ENCODE peak calls at places on chromosomes 5 and 9, in eight cellular contexts. K is coronary artery, C is brain microvascular endothelial cell, G is WERI-Rb-1, E is endothelial cell, B is HCT116, F is prostate gland, L is astrocyte of the cerebellum. Q is an unnamed sample.

GRCh38 chr9:114911167-114911821 is 19.1 kb downstream of the TNFSF8 start:
- DNase-seq in F (peak), E (peak), L (no peak), G (peak), K (no peak), B (no peak), C (no peak), Q (peak)

GRCh38 chr9:130088056-130088455 is 34.4 kb downstream of the GPR107 start:
- DNase-seq in K (no peak), G (no peak), F (no peak), E (no peak), C (no peak), B (no peak), L (no peak), Q (no peak)

GRCh38 chr9:35237303-35237702 is 75.5 kb downstream of the UNC13B start:
- DNase-seq in C (no peak), E (no peak), K (no peak), L (no peak), G (peak), F (no peak), B (no peak), Q (no peak)

GRCh38 chr5:68252678-68253520 is 37.3 kb downstream of the PIK3R1 start:
- DNase-seq in E (peak), G (peak), C (peak), B (peak), L (peak), F (peak), K (no peak), Q (no peak)

GRCh38 chr5:137203011-137203632 is 296.0 kb downstream of the SPOCK1 start:
- DNase-seq in B (no peak), C (no peak), L (no peak), G (peak), K (no peak), E (no peak), F (no peak), Q (no peak)

GRCh38 chr5:174384509-174384947 is 339.0 kb downstream of the NSG2 start:
- DNase-seq in L (no peak), F (no peak), K (no peak), E (no peak), B (no peak), G (no peak), C (no peak), Q (no peak)

GRCh38 chr5:1489754-1490153 is 34.0 kb downstream of the LPCAT1 start:
- DNase-seq in E (no peak), G (no peak), F (no peak), C (no peak), B (no peak), L (no peak), K (no peak), Q (no peak)

GRCh38 chr5:57416246-57416996 is 66.2 kb downstream of the ACTBL2 start:
- DNase-seq in E (no peak), L (no peak), K (no peak), G (peak), F (no peak), B (no peak), C (no peak), Q (no peak)

GRCh38 chr5:78907255-78907886 is 77.7 kb downstream of the ARSB start:
- DNase-seq in K (no peak), E (no peak), G (no peak), F (no peak), C (peak), B (no peak), L (peak), Q (no peak)

GRCh38 chr5:22514231-22514630 is 338.9 kb downstream of the CDH12 start:
- DNase-seq in G (no peak), B (no peak), F (no peak), C (no peak), L (no peak), K (no peak), E (no peak), Q (no peak)

GRCh38 chr9:27750571-27750970 is 177.3 kb upstream of the C9orf72 start:
- DNase-seq in K (no peak), G (peak), B (no peak), L (no peak), C (no peak), E (no peak), F (no peak), Q (no peak)

GRCh38 chr5:89351232-89351631 is 468.2 kb upstream of the MEF2C start:
- DNase-seq in E (no peak), C (peak), G (no peak), B (no peak), K (no peak), L (peak), F (no peak), Q (no peak)

GRCh38 chr9:33165263-33166151 is 1.6 kb downstream of the B4GALT1 start:
- DNase-seq in C (peak), B (no peak), K (peak), E (no peak), G (no peak), F (peak), L (peak), Q (no peak)

DNA sequence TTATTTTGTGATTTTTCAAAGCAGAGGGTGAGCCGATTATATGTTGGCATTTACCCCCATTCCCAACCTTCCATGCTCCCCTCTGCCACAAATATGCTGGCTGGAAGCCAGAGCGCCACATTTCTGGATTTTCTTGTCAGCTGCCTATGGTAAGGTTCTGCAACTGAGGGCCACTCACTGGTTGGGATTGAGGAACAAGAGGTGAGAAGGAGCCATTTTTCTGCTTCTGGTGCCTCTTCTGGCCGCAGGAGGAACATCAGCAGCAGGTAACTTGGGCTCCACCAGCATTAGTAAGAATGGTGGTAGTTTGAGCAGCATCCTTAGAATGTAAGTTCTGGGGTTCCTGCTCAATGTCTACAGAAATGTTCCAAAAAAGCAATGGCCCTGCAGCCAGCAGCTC is 159.5 kb upstream of the MAST4 start:
- DNase-seq in K (no peak), F (no peak), E (no peak), C (no peak), G (peak), L (no peak), B (peak), Q (no peak)
- TF ChIP-seq CTCF in K (no peak), F (no peak), E (no peak), C (peak), G (peak), L (peak), B (no peak), Q (no peak)

DNA sequence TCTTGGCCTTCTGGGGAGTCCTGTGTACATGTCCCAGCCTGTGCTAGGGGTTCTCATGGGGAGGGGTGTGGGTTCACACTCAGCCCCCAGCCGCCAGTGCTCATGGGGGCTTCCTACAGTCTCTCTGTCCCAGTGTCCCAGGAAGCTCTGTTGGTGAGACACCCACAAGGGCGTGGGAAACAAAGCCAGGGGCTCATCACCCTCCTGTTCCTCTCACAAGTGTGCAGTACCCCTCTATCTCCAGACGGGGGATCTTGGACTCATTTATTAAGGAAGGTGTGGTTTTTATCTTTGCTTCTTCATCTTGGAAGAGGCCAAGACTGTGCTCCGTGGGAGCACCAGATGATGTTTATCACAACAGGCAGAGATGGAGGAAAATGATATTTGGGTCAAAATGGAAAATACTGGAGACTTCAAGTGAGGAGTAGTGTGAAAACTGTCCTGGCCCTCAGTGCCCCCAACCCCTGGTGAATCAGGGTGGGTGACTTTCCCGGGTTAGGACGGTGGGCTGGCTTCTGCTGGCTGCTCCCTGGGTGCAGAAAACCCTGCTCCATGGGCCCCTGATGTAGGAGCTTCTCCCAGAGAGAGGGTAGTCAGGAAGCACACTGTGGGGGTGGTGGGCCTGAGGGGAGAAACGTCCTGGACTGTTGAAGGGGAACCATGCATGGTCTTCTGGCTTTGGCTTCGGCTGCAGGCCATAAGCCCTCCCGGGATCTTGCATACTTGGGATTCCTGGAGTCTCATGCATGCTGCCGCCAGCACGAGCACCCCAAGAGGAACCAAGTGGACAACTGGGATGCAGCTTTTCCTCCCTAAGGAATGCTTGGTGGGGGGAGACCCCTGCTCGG is 15.3 kb downstream of the TMEM171 start:
- DNase-seq in F (no peak), G (peak), C (peak), L (no peak), E (no peak), K (no peak), B (peak), Q (no peak)
- TF ChIP-seq CTCF in F (no peak), G (peak), C (peak), L (peak), E (no peak), K (no peak), B (peak), Q (peak)

GRCh38 chr5:120684749-120685415 is 220.8 kb downstream of the PRR16 start:
- DNase-seq in G (peak), K (no peak), C (no peak), F (no peak), L (no peak), B (no peak), E (no peak), Q (no peak)
- TF ChIP-seq CTCF in G (peak), K (no peak), C (peak), F (no peak), L (peak), B (no peak), E (peak), Q (peak)

GRCh38 chr9:103139891-103140290 is 144.8 kb downstream of the CYLC2 start:
- DNase-seq in F (no peak), L (no peak), E (no peak), G (no peak), C (no peak), K (no peak), B (no peak), Q (no peak)
- TF ChIP-seq CTCF in F (no peak), L (no peak), E (no peak), G (no peak), C (no peak), K (no peak), B (no peak), Q (no peak)

DNA sequence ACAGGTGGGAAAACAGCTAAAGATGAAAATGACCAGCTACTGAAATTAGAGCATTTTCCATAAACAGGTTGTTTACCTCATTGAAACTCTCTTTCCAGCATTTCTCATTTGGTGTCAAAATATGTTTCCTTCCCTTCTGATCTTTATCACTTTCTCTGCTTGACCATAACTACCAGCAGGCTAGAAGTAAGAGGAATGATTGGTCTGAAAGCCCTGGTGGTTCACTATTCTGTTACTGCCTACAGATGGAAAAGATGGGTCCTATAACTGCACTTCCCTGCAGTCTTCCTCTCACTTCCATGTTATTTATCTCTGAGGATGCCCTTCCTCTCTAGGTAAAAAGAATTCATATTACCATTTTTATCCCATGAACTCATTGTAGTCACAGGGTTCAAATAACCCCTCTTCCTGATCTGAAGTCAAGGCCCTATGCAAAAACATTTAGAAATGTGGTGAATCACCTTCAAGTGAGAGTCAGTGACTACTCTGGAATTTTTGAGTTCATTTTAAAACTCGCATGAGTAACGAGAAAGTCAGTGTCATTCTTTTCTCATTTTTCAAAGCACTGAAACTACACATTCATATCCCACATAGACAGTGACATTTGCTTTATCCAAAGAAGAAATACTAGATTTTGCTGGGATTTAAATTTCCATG is 51.6 kb downstream of the ZNF474 start:
- DNase-seq in B (no peak), E (no peak), C (peak), F (no peak), G (no peak), L (peak), K (no peak), Q (no peak)
- TF ChIP-seq CTCF in B (no peak), E (no peak), C (no peak), F (no peak), G (no peak), L (no peak), K (no peak), Q (no peak)

DNA sequence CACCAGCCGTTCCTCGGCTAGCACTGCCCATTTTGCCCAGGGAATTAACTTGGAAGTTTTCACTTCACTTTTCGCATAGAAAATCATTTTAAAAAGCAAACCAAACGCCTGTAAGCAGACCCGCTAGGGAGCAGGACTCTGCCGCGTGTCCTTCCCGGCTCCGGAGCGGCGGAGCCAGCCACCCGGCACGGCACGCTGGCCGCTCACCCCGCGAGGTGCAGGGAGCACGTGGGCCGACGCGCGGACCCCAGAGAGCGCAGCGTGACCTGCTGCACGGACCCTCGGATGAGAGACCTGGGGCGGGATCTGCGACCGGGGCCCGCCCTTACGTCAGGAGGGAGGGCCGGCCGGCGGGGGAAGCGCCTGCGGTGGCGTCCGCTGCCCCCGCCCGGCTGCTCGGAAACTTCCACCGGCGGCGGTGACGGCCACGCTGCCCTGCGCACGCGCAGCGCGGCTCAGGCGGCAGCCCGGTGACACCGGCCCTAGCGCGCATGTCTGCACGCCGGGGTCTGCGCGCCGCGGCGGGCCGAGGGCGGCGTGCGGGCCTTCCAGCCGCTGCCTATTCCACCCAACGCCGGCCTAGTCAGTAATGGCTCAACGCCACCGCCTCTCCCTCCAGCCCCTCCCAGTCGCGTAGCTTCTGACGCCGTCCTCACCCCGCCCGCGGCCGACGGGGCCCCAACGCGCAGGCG is 504 bp upstream of the TENT4A start:
- DNase-seq in C (peak), E (peak), F (peak), G (peak), B (peak), L (peak), K (peak), Q (peak)
- TF ChIP-seq CTCF in C (no peak), E (no peak), F (peak), G (no peak), B (no peak), L (no peak), K (no peak), Q (no peak)

GRCh38 chr9:136949817-136950655 is 2.0 kb upstream of the LCN12 start:
- DNase-seq in L (peak), K (peak), G (peak), B (peak), E (peak), F (peak), C (peak), Q (peak)
- TF ChIP-seq CTCF in L (no peak), K (no peak), G (peak), B (no peak), E (no peak), F (peak), C (no peak), Q (no peak)

DNA sequence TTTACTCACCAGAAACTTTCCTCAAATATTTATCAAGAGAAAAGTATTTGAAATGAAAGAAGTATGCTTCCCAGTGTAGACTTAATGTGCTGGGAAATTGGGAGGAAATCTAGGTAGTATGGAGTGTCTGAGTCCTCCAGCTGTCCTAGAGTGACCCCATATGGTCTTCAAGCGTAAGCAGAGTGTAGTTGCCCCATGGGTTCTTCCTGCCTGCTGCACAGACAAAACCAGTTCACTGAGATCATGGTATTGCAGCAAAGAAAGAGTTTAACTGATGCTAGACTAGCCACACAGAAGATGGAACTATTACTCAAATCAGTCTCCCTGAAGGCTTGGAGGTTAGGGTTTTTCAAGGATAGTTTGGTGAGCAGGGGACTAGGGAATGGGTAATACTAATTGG is 114.9 kb upstream of the PRLR start:
- DNase-seq in L (no peak), C (no peak), E (no peak), K (no peak), F (no peak), G (no peak), B (no peak), Q (no peak)
- TF ChIP-seq CTCF in L (peak), C (peak), E (no peak), K (no peak), F (no peak), G (no peak), B (no peak), Q (no peak)

DNA sequence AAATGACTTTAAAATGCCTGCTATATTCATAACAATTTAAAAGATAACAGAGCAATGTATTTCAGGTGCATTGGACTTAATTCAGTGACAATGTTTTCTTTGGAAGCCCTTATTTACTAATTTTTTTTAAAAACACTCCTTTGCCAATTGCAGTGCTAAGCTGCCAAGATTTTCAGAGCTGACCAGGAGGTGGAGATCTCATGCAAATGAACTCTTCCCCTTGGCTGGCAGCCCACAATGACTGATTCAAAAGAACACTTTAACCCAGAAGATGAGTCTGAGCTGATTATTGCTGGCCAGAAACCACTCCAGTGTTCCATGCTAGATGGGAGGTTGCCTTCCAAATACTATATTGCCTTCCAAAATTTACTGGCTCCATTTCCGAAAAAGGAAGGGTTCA is 128.3 kb upstream of the CCNH start:
- DNase-seq in K (no peak), G (peak), F (peak), L (peak), B (peak), E (peak), C (peak), Q (no peak)
- TF ChIP-seq CTCF in K (no peak), G (peak), F (no peak), L (peak), B (no peak), E (no peak), C (peak), Q (no peak)

GRCh38 chr9:2120926-2121689 is 106.0 kb downstream of the SMARCA2 start:
- DNase-seq in B (peak), L (peak), F (no peak), C (peak), G (no peak), E (no peak), K (no peak), Q (no peak)
- TF ChIP-seq CTCF in B (no peak), L (peak), F (no peak), C (peak), G (no peak), E (no peak), K (no peak), Q (peak)

Q was measured in osteocyte.